ENCODE peak calls at places on chromosome 17, in four cellular contexts. W is mesothelial cell of epicardium, A is Peyer's patch, S is upper lobe of right lung. U is an unnamed sample.
A peak's percentile ranks its signal among the peaks of the same experiment; 100 is the strongest.

GRCh38 chr17:7579839-7580630 is 597 bp downstream of the CD68 start:
- DNase-seq in W (no peak), A (no peak), S (no peak), U (no peak)

GRCh38 chr17:49252148-49252682 is 21.6 kb upstream of the PHOSPHO1 start:
- DNase-seq in W (no peak), A (no peak), S (peak; percentile 67), U (no peak)

GRCh38 chr17:46043606-46044005 is 44.6 kb downstream of the STH start:
- DNase-seq in W (no peak), A (no peak), S (no peak), U (no peak)

GRCh38 chr17:48194097-48194550 is 86.6 kb downstream of the SNX11 start:
- DNase-seq in W (no peak), A (no peak), S (no peak), U (peak; percentile 28)

GRCh38 chr17:50630524-50631194 is 4.0 kb upstream of the ABCC3 start:
- DNase-seq in W (no peak), A (peak; percentile 39), S (peak; percentile 85), U (no peak)

GRCh38 chr17:28338056-28338768 is 2.7 kb downstream of the TNFAIP1 start:
- DNase-seq in W (no peak), A (no peak), S (no peak), U (no peak)

GRCh38 chr17:35804658-35805192 is 4.6 kb upstream of the TAF15 start:
- DNase-seq in W (no peak), A (no peak), S (no peak), U (peak; percentile 64)

GRCh38 chr17:63433746-63434591 is 12.1 kb downstream of the CYB561 start:
- DNase-seq in W (no peak), A (no peak), S (no peak), U (peak; percentile 61)

GRCh38 chr17:7613769-7614421 is 802 bp downstream of the FXR2 start:
- DNase-seq in W (no peak), A (no peak), S (no peak), U (no peak)

GRCh38 chr17:50094243-50094752 is 853 bp upstream of the PDK2 start:
- DNase-seq in W (peak; percentile 79), A (peak; percentile 91), S (peak; percentile 94), U (peak; percentile 46)

GRCh38 chr17:78226055-78226751 is 5.2 kb upstream of the TMEM235 start:
- DNase-seq in W (no peak), A (no peak), S (no peak), U (no peak)

GRCh38 chr17:29445844-29446243 is 55.7 kb downstream of the TAOK1 start:
- DNase-seq in W (no peak), A (no peak), S (no peak), U (no peak)

GRCh38 chr17:49021095-49021767 is 24.0 kb downstream of the IGF2BP1 start:
- DNase-seq in W (no peak), A (no peak), S (no peak), U (no peak)

GRCh38 chr17:2232244-2232638 is 71.3 kb downstream of the SMG6 start:
- DNase-seq in W (no peak), A (no peak), S (no peak), U (no peak)

GRCh38 chr17:43695968-43696865 is 34.5 kb upstream of the MEOX1 start:
- DNase-seq in W (no peak), A (no peak), S (no peak), U (no peak)

GRCh38 chr17:51820252-51820651 is 338.3 kb downstream of the CA10 start:
- DNase-seq in W (no peak), A (no peak), S (no peak), U (peak; percentile 75)

GRCh38 chr17:54754560-54754959 is 146.1 kb upstream of the TOM1L1 start:
- DNase-seq in W (no peak), A (no peak), S (no peak), U (no peak)

GRCh38 chr17:51371732-51372151 is 111.4 kb downstream of the UTP18 start:
- DNase-seq in W (no peak), A (no peak), S (no peak), U (no peak)

GRCh38 chr17:61318684-61319098 is 81.0 kb upstream of the TBX2 start:
- DNase-seq in W (no peak), A (no peak), S (no peak), U (no peak)

GRCh38 chr17:80263253-80264047 is 2.8 kb downstream of the RNF213 start:
- DNase-seq in W (no peak), A (peak; percentile 98), S (peak; percentile 87), U (peak; percentile 52)
- TF ChIP-seq CTCF in W (no peak), A (peak; percentile 35), S (peak; percentile 19), U (peak; percentile 49)

GRCh38 chr17:33017366-33017765 is 25.7 kb downstream of the SPACA3 start:
- DNase-seq in W (no peak), A (no peak), S (no peak), U (no peak)

GRCh38 chr17:33015716-33016346 is 24.2 kb downstream of the SPACA3 start:
- DNase-seq in W (no peak), A (no peak), S (no peak), U (peak; percentile 37)

GRCh38 chr17:33019161-33019560 is 27.5 kb downstream of the SPACA3 start:
- DNase-seq in W (no peak), A (no peak), S (no peak), U (no peak)

GRCh38 chr17:33014751-33015150 is 23.1 kb downstream of the SPACA3 start:
- DNase-seq in W (no peak), A (no peak), S (peak; percentile 52), U (no peak)

GRCh38 chr17:33016920-33017319 is 25.3 kb downstream of the SPACA3 start:
- DNase-seq in W (no peak), A (no peak), S (no peak), U (no peak)
- TF ChIP-seq CTCF in W (no peak), A (no peak), S (no peak), U (peak; percentile 35)

DNA sequence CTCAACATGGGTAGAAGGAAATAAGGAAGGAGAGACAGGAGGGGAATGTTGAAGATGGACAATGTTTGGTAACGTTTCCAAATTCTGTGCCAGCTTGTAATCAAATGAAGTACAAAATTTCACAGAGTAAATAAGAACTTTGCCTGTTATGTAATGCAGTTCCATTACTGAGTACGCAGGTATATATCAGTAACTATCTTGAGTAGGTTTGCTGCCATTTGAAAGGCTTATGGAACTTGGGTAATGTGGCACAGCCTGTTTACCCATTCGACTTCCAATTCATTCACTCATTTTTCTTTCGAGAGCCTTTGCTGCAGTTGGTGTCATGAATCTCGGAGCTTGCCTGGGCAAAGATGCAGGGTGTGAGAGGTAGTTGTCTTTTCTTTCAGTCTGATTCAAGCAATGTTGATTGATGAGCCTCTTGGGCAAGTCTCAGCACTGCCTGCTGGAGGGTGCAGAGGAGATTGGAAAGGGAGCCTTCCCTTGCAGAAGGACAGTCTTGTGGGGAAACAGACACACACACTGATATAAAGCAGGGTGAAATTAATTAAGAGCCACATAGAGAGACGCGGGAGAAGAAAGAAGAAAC is 53.4 kb downstream of the ZNF18 start:
- DNase-seq in W (no peak), A (no peak), S (no peak), U (peak; percentile 94)
- TF ChIP-seq CTCF in W (no peak), A (no peak), S (no peak), U (no peak)

GRCh38 chr17:80891096-80892018 is 100.3 kb upstream of the CHMP6 start:
- DNase-seq in W (no peak), A (peak; percentile 54), S (no peak), U (peak; percentile 90)
- TF ChIP-seq CTCF in W (no peak), A (no peak), S (no peak), U (peak; percentile 47)

DNA sequence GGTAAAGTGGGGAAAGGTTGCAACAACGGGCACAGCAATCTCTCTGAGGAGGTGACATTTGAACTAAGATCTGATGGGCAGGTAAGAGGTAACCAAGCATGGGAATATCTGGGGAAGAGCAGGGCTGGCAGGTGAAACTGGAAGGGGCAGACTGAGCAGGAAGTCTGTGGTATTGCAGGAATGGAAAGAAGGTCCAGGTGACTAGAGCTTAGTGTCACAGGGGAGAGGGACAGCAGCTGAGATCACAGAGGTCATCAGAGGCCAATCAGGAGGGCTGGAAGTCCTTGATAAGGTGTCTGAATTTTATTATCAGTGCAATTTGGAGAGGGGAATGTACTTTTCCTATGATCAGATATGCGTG is 73.3 kb upstream of the DHX40 start:
- DNase-seq in W (no peak), A (no peak), S (no peak), U (no peak)
- TF ChIP-seq CTCF in W (no peak), A (no peak), S (no peak), U (no peak)